ENCODE peak calls at places on chromosomes 12 and 14, in ten cellular contexts. One of them, this sample, is unnamed.

GRCh38 chr14:41072776-41073175 is 533.9 kb upstream of the LRFN5 start:
- DNase-seq in right cardiac atrium: no peak
- DNase-seq in NCI-H1092 treated with DMSO at 0.1 percent for 48 hours: no peak
- DNase-seq in M059J: no peak
- DNase-seq in activated naive CD4-positive, alpha-beta T cell: no peak
- DNase-seq in amniotic stem cell: no peak
- DNase-seq in NCI-H2029: no peak
- DNase-seq in breast epithelium: no peak
- DNase-seq in stimulated activated CD4-positive, alpha-beta T cell treated with anti-CD3 and anti-CD28 coated beads, Interleukin-2, amount 100 ng/mL, for 48 hours: no peak
- DNase-seq in dorsolateral prefrontal cortex: no peak
- DNase-seq in this sample: no peak

GRCh38 chr12:78115889-78116288 is 285.2 kb downstream of the NAV3 start:
- DNase-seq in amniotic stem cell: no peak
- DNase-seq in activated naive CD4-positive, alpha-beta T cell: no peak
- DNase-seq in dorsolateral prefrontal cortex: no peak
- DNase-seq in breast epithelium: no peak
- DNase-seq in NCI-H2029: no peak
- DNase-seq in NCI-H1092 treated with DMSO at 0.1 percent for 48 hours: no peak
- DNase-seq in M059J: no peak
- DNase-seq in right cardiac atrium: no peak
- DNase-seq in stimulated activated CD4-positive, alpha-beta T cell treated with anti-CD3 and anti-CD28 coated beads, Interleukin-2, amount 100 ng/mL, for 48 hours: no peak
- DNase-seq in this sample: no peak

GRCh38 chr12:59100585-59100984 is 180.3 kb upstream of the LRIG3 start:
- DNase-seq in amniotic stem cell: no peak
- DNase-seq in breast epithelium: no peak
- DNase-seq in NCI-H1092 treated with DMSO at 0.1 percent for 48 hours: no peak
- DNase-seq in activated naive CD4-positive, alpha-beta T cell: no peak
- DNase-seq in right cardiac atrium: no peak
- DNase-seq in NCI-H2029: no peak
- DNase-seq in M059J: no peak
- DNase-seq in stimulated activated CD4-positive, alpha-beta T cell treated with anti-CD3 and anti-CD28 coated beads, Interleukin-2, amount 100 ng/mL, for 48 hours: no peak
- DNase-seq in dorsolateral prefrontal cortex: no peak
- DNase-seq in this sample: no peak

GRCh38 chr14:37122288-37122687 is 50.1 kb downstream of the SLC25A21 start:
- DNase-seq in activated naive CD4-positive, alpha-beta T cell: no peak
- DNase-seq in breast epithelium: no peak
- DNase-seq in stimulated activated CD4-positive, alpha-beta T cell treated with anti-CD3 and anti-CD28 coated beads, Interleukin-2, amount 100 ng/mL, for 48 hours: no peak
- DNase-seq in right cardiac atrium: no peak
- DNase-seq in NCI-H1092 treated with DMSO at 0.1 percent for 48 hours: no peak
- DNase-seq in dorsolateral prefrontal cortex: no peak
- DNase-seq in M059J: peak; percentile 59
- DNase-seq in amniotic stem cell: no peak
- DNase-seq in NCI-H2029: no peak
- DNase-seq in this sample: no peak

GRCh38 chr12:46657416-46658411 is 168.1 kb downstream of the SLC38A4 start:
- DNase-seq in breast epithelium: no peak
- DNase-seq in activated naive CD4-positive, alpha-beta T cell: no peak
- DNase-seq in NCI-H1092 treated with DMSO at 0.1 percent for 48 hours: no peak
- DNase-seq in stimulated activated CD4-positive, alpha-beta T cell treated with anti-CD3 and anti-CD28 coated beads, Interleukin-2, amount 100 ng/mL, for 48 hours: no peak
- DNase-seq in amniotic stem cell: no peak
- DNase-seq in NCI-H2029: no peak
- DNase-seq in right cardiac atrium: no peak
- DNase-seq in M059J: peak; percentile 59
- DNase-seq in dorsolateral prefrontal cortex: no peak
- DNase-seq in this sample: no peak

GRCh38 chr12:18320036-18320617 is 58.8 kb downstream of the PIK3C2G start:
- DNase-seq in breast epithelium: no peak
- DNase-seq in NCI-H2029: peak; percentile 2
- DNase-seq in NCI-H1092 treated with DMSO at 0.1 percent for 48 hours: peak; percentile 10
- DNase-seq in activated naive CD4-positive, alpha-beta T cell: no peak
- DNase-seq in dorsolateral prefrontal cortex: no peak
- DNase-seq in stimulated activated CD4-positive, alpha-beta T cell treated with anti-CD3 and anti-CD28 coated beads, Interleukin-2, amount 100 ng/mL, for 48 hours: no peak
- DNase-seq in amniotic stem cell: peak; percentile 34
- DNase-seq in M059J: peak; percentile 71
- DNase-seq in right cardiac atrium: no peak
- DNase-seq in this sample: no peak

GRCh38 chr14:70814466-70814865 is 5.2 kb upstream of the MAP3K9 start:
- DNase-seq in activated naive CD4-positive, alpha-beta T cell: no peak
- DNase-seq in right cardiac atrium: no peak
- DNase-seq in NCI-H2029: no peak
- DNase-seq in dorsolateral prefrontal cortex: no peak
- DNase-seq in stimulated activated CD4-positive, alpha-beta T cell treated with anti-CD3 and anti-CD28 coated beads, Interleukin-2, amount 100 ng/mL, for 48 hours: no peak
- DNase-seq in M059J: no peak
- DNase-seq in breast epithelium: no peak
- DNase-seq in amniotic stem cell: no peak
- DNase-seq in NCI-H1092 treated with DMSO at 0.1 percent for 48 hours: no peak
- DNase-seq in this sample: no peak

GRCh38 chr12:65443038-65443437 is 164.6 kb downstream of the MSRB3 start:
- DNase-seq in NCI-H1092 treated with DMSO at 0.1 percent for 48 hours: no peak
- DNase-seq in dorsolateral prefrontal cortex: no peak
- DNase-seq in right cardiac atrium: no peak
- DNase-seq in amniotic stem cell: no peak
- DNase-seq in stimulated activated CD4-positive, alpha-beta T cell treated with anti-CD3 and anti-CD28 coated beads, Interleukin-2, amount 100 ng/mL, for 48 hours: no peak
- DNase-seq in breast epithelium: no peak
- DNase-seq in NCI-H2029: no peak
- DNase-seq in activated naive CD4-positive, alpha-beta T cell: no peak
- DNase-seq in M059J: no peak
- DNase-seq in this sample: no peak

GRCh38 chr14:21379338-21379737 is 4.5 kb downstream of the SUPT16H start:
- DNase-seq in stimulated activated CD4-positive, alpha-beta T cell treated with anti-CD3 and anti-CD28 coated beads, Interleukin-2, amount 100 ng/mL, for 48 hours: no peak
- DNase-seq in right cardiac atrium: no peak
- DNase-seq in NCI-H1092 treated with DMSO at 0.1 percent for 48 hours: no peak
- DNase-seq in dorsolateral prefrontal cortex: no peak
- DNase-seq in amniotic stem cell: no peak
- DNase-seq in activated naive CD4-positive, alpha-beta T cell: no peak
- DNase-seq in M059J: no peak
- DNase-seq in NCI-H2029: no peak
- DNase-seq in breast epithelium: no peak
- DNase-seq in this sample: no peak

GRCh38 chr12:107622005-107622404 is 63.6 kb upstream of the PWP1 start:
- DNase-seq in right cardiac atrium: no peak
- DNase-seq in NCI-H2029: peak; percentile 12
- DNase-seq in dorsolateral prefrontal cortex: no peak
- DNase-seq in M059J: peak; percentile 24
- DNase-seq in NCI-H1092 treated with DMSO at 0.1 percent for 48 hours: peak; percentile 9
- DNase-seq in activated naive CD4-positive, alpha-beta T cell: no peak
- DNase-seq in stimulated activated CD4-positive, alpha-beta T cell treated with anti-CD3 and anti-CD28 coated beads, Interleukin-2, amount 100 ng/mL, for 48 hours: no peak
- DNase-seq in amniotic stem cell: no peak
- DNase-seq in breast epithelium: no peak
- DNase-seq in this sample: no peak

GRCh38 chr12:93943766-93944165 is 204.6 kb upstream of the PLXNC1 start:
- DNase-seq in right cardiac atrium: peak; percentile 55
- DNase-seq in M059J: peak; percentile 65
- DNase-seq in dorsolateral prefrontal cortex: no peak
- DNase-seq in NCI-H2029: no peak
- DNase-seq in activated naive CD4-positive, alpha-beta T cell: no peak
- DNase-seq in NCI-H1092 treated with DMSO at 0.1 percent for 48 hours: no peak
- DNase-seq in stimulated activated CD4-positive, alpha-beta T cell treated with anti-CD3 and anti-CD28 coated beads, Interleukin-2, amount 100 ng/mL, for 48 hours: no peak
- DNase-seq in amniotic stem cell: no peak
- DNase-seq in breast epithelium: no peak
- DNase-seq in this sample: no peak

GRCh38 chr14:91138511-91139359 is 24.9 kb downstream of the DGLUCY start:
- DNase-seq in NCI-H2029: no peak
- DNase-seq in activated naive CD4-positive, alpha-beta T cell: no peak
- DNase-seq in breast epithelium: no peak
- DNase-seq in NCI-H1092 treated with DMSO at 0.1 percent for 48 hours: peak; percentile 7
- DNase-seq in stimulated activated CD4-positive, alpha-beta T cell treated with anti-CD3 and anti-CD28 coated beads, Interleukin-2, amount 100 ng/mL, for 48 hours: peak; percentile 53
- DNase-seq in M059J: no peak
- DNase-seq in amniotic stem cell: no peak
- DNase-seq in dorsolateral prefrontal cortex: no peak
- DNase-seq in right cardiac atrium: no peak
- DNase-seq in this sample: no peak

GRCh38 chr14:54374117-54374884 is 22.5 kb upstream of the CDKN3 start:
- DNase-seq in dorsolateral prefrontal cortex: no peak
- DNase-seq in NCI-H2029: no peak
- DNase-seq in NCI-H1092 treated with DMSO at 0.1 percent for 48 hours: no peak
- DNase-seq in M059J: peak; percentile 36
- DNase-seq in breast epithelium: no peak
- DNase-seq in amniotic stem cell: no peak
- DNase-seq in stimulated activated CD4-positive, alpha-beta T cell treated with anti-CD3 and anti-CD28 coated beads, Interleukin-2, amount 100 ng/mL, for 48 hours: no peak
- DNase-seq in activated naive CD4-positive, alpha-beta T cell: no peak
- DNase-seq in right cardiac atrium: no peak
- DNase-seq in this sample: no peak

GRCh38 chr12:91319071-91319760 is 136.6 kb upstream of the DCN start:
- DNase-seq in amniotic stem cell: no peak
- DNase-seq in NCI-H1092 treated with DMSO at 0.1 percent for 48 hours: no peak
- DNase-seq in activated naive CD4-positive, alpha-beta T cell: no peak
- DNase-seq in M059J: no peak
- DNase-seq in breast epithelium: no peak
- DNase-seq in NCI-H2029: no peak
- DNase-seq in right cardiac atrium: no peak
- DNase-seq in stimulated activated CD4-positive, alpha-beta T cell treated with anti-CD3 and anti-CD28 coated beads, Interleukin-2, amount 100 ng/mL, for 48 hours: no peak
- DNase-seq in dorsolateral prefrontal cortex: no peak
- DNase-seq in this sample: no peak

GRCh38 chr14:75699331-75699730 is 38.3 kb downstream of the TTLL5 start:
- DNase-seq in activated naive CD4-positive, alpha-beta T cell: no peak
- DNase-seq in M059J: no peak
- DNase-seq in stimulated activated CD4-positive, alpha-beta T cell treated with anti-CD3 and anti-CD28 coated beads, Interleukin-2, amount 100 ng/mL, for 48 hours: no peak
- DNase-seq in right cardiac atrium: no peak
- DNase-seq in breast epithelium: no peak
- DNase-seq in NCI-H1092 treated with DMSO at 0.1 percent for 48 hours: no peak
- DNase-seq in amniotic stem cell: no peak
- DNase-seq in NCI-H2029: no peak
- DNase-seq in dorsolateral prefrontal cortex: no peak
- DNase-seq in this sample: no peak

GRCh38 chr14:21940887-21941855 is 267.6 kb upstream of the OR4E1 start:
- DNase-seq in amniotic stem cell: no peak
- DNase-seq in NCI-H1092 treated with DMSO at 0.1 percent for 48 hours: no peak
- DNase-seq in activated naive CD4-positive, alpha-beta T cell: no peak
- DNase-seq in dorsolateral prefrontal cortex: no peak
- DNase-seq in NCI-H2029: no peak
- DNase-seq in stimulated activated CD4-positive, alpha-beta T cell treated with anti-CD3 and anti-CD28 coated beads, Interleukin-2, amount 100 ng/mL, for 48 hours: no peak
- DNase-seq in right cardiac atrium: no peak
- DNase-seq in M059J: peak; percentile 3
- DNase-seq in breast epithelium: no peak
- DNase-seq in this sample: no peak

GRCh38 chr12:93571360-93571853 is 1.1 kb upstream of the SOCS2 start:
- DNase-seq in breast epithelium: no peak
- DNase-seq in right cardiac atrium: peak; percentile 89
- DNase-seq in dorsolateral prefrontal cortex: no peak
- DNase-seq in NCI-H2029: no peak
- DNase-seq in M059J: peak; percentile 84
- DNase-seq in stimulated activated CD4-positive, alpha-beta T cell treated with anti-CD3 and anti-CD28 coated beads, Interleukin-2, amount 100 ng/mL, for 48 hours: peak; percentile 47
- DNase-seq in amniotic stem cell: no peak
- DNase-seq in NCI-H1092 treated with DMSO at 0.1 percent for 48 hours: peak; percentile 49
- DNase-seq in activated naive CD4-positive, alpha-beta T cell: peak; percentile 29
- DNase-seq in this sample: no peak

This sample was measured in GM12892.